ENCODE peak calls at places on chromosome 13, in eight cellular contexts. S is COR-L47, Z is NCI-H748 treated with DMSO at 0.1 percent for 48 hours, D is body of pancreas, T is AG10803, R is GM12891, P is nephron progenitor cell, Q is renal cortical epithelial cell. V is an unnamed sample.

GRCh38 chr13:45108716-45109706 is 11.3 kb upstream of the GTF2F2 start:
- DNase-seq in D (no peak), P (peak), R (no peak), Q (peak), T (peak), S (no peak), Z (no peak), V (no peak)

GRCh38 chr13:73107970-73108369 is 49.2 kb downstream of the KLF5 start:
- DNase-seq in P (no peak), Z (no peak), T (no peak), S (no peak), R (no peak), D (no peak), Q (peak), V (no peak)

GRCh38 chr13:102642475-102642874 is 45.7 kb downstream of the TPP2 start:
- DNase-seq in R (no peak), D (peak), Z (no peak), P (no peak), T (no peak), S (no peak), Q (peak), V (no peak)

GRCh38 chr13:37905736-37906135 is 36.2 kb upstream of the TRPC4 start:
- DNase-seq in T (peak), R (no peak), S (no peak), Z (no peak), Q (no peak), D (no peak), P (no peak), V (peak)

GRCh38 chr13:80473695-80474094 is 132.8 kb upstream of the SPRY2 start:
- DNase-seq in D (no peak), P (no peak), Z (no peak), Q (peak), R (no peak), S (no peak), T (no peak), V (peak)

GRCh38 chr13:101554420-101555125 is 102.1 kb downstream of the ITGBL1 start:
- DNase-seq in D (no peak), Z (no peak), Q (peak), S (no peak), T (peak), R (no peak), P (no peak), V (peak)

GRCh38 chr13:28136916-28137315 is 1.4 kb upstream of the PAN3 start:
- DNase-seq in P (no peak), Z (no peak), Q (peak), T (no peak), S (no peak), R (no peak), D (no peak), V (peak)

GRCh38 chr13:20512042-20512683 is 13.5 kb downstream of the CRYL1 start:
- DNase-seq in D (no peak), P (peak), Q (no peak), R (no peak), Z (no peak), T (no peak), S (no peak), V (no peak)

GRCh38 chr13:22594041-22594440 is 586.7 kb upstream of the SGCG start:
- DNase-seq in R (no peak), Q (no peak), P (no peak), D (no peak), S (no peak), Z (no peak), T (no peak), V (no peak)

GRCh38 chr13:21638319-21639282 is 32.3 kb upstream of the FGF9 start:
- DNase-seq in T (peak), P (peak), R (no peak), S (peak), Z (peak), D (peak), Q (peak), V (peak)

GRCh38 chr13:87671031-87671823 is at the start of gene SLITRK5:
- DNase-seq in Q (peak), S (peak), Z (peak), R (peak), D (peak), T (peak), P (peak), V (peak)

GRCh38 chr13:22428188-22428828 is 752.5 kb upstream of the SGCG start:
- DNase-seq in R (no peak), S (no peak), T (no peak), Z (no peak), Q (no peak), D (no peak), P (no peak), V (no peak)

GRCh38 chr13:73171242-73171641 is 112.4 kb downstream of the KLF5 start:
- DNase-seq in T (no peak), Z (peak), Q (no peak), S (no peak), P (no peak), D (no peak), R (no peak), V (no peak)

V was measured in EH.